ENCODE peak calls at places on chromosomes 1 and 21, in six cellular contexts. X is adrenal gland, L is GM23338, H is right atrium auricular region, R is left ventricle myocardium inferior, N is fibroblast of villous mesenchyme. A is an unnamed sample.
A peak's percentile ranks its signal among the peaks of the same experiment; 100 is the strongest.

GRCh38 chr21:32574946-32575925 is 10.1 kb downstream of the TCP10L start:
- DNase-seq in L (no peak), N (no peak), H (no peak), X (no peak), R (no peak), A (no peak)

GRCh38 chr1:8625981-8626898 is 191.2 kb downstream of the RERE start:
- DNase-seq in H (no peak), X (no peak), R (no peak), L (no peak), N (peak; percentile 99), A (peak; percentile 98)

GRCh38 chr1:220924331-220924730 is 45.1 kb downstream of the HLX start:
- DNase-seq in R (no peak), L (no peak), X (no peak), N (no peak), H (no peak), A (no peak)

GRCh38 chr21:46057111-46057709 is 40.7 kb upstream of the COL6A2 start:
- DNase-seq in X (no peak), R (no peak), H (peak; percentile 52), N (no peak), L (no peak), A (no peak)

GRCh38 chr21:38806153-38806941 is 618 bp downstream of the ETS2 start:
- DNase-seq in R (peak; percentile 53), X (no peak), N (no peak), H (no peak), L (peak; percentile 54), A (no peak)

GRCh38 chr1:232059726-232060360 is 433.3 kb downstream of the DISC1 start:
- DNase-seq in X (no peak), N (peak; percentile 6), L (no peak), H (no peak), R (no peak), A (no peak)

GRCh38 chr1:170354679-170355078 is 177.3 kb upstream of the GORAB start:
- DNase-seq in H (no peak), R (no peak), L (no peak), X (no peak), N (no peak), A (no peak)

GRCh38 chr1:110582378-110582777 is 23.8 kb downstream of the KCNA2 start:
- DNase-seq in N (no peak), L (no peak), X (no peak), H (no peak), R (no peak), A (no peak)

GRCh38 chr1:151273924-151274466 is 8.1 kb upstream of the ZNF687 start:
- DNase-seq in X (no peak), L (no peak), N (no peak), R (no peak), H (no peak), A (no peak)

GRCh38 chr1:20445956-20446355 is 40.1 kb downstream of the CAMK2N1 start:
- DNase-seq in L (no peak), R (no peak), H (no peak), N (no peak), X (no peak), A (no peak)

GRCh38 chr1:73100216-73100615 is 817.9 kb upstream of the NEGR1 start:
- DNase-seq in H (no peak), X (no peak), L (peak; percentile 56), N (no peak), R (no peak), A (no peak)

GRCh38 chr1:150875197-150876110 is 945 bp downstream of the ARNT start:
- DNase-seq in H (no peak), N (no peak), X (peak; percentile 26), L (peak; percentile 12), R (no peak), A (no peak)

GRCh38 chr1:76862447-76862846 is 4.8 kb upstream of the ST6GALNAC5 start:
- DNase-seq in R (no peak), N (peak; percentile 59), H (no peak), L (no peak), X (no peak), A (peak; percentile 42)

GRCh38 chr21:38323721-38324591 is 67.2 kb downstream of the KCNJ15 start:
- DNase-seq in N (peak; percentile 98), H (peak; percentile 40), R (no peak), L (peak; percentile 83), X (no peak), A (peak; percentile 90)

GRCh38 chr1:22712502-22713271 is 2.0 kb downstream of the EPHB2 start:
- DNase-seq in R (no peak), H (no peak), N (peak; percentile 61), L (no peak), X (no peak), A (peak; percentile 11)

GRCh38 chr1:218336353-218336752 is 8.8 kb upstream of the TGFB2 start:
- DNase-seq in H (no peak), L (no peak), R (no peak), X (no peak), N (no peak), A (peak; percentile 24)

GRCh38 chr21:17386498-17386897 is 126.3 kb upstream of the CXADR start:
- DNase-seq in R (no peak), X (no peak), H (no peak), L (peak; percentile 39), N (no peak), A (no peak)

GRCh38 chr21:26842976-26843911 is 2.0 kb downstream of the ADAMTS1 start:
- DNase-seq in L (peak; percentile 83), H (peak; percentile 97), X (peak; percentile 90), R (peak; percentile 95), N (peak; percentile 95), A (peak; percentile 98)

GRCh38 chr1:30840904-30841598 is 67.5 kb downstream of the SDC3 start:
- DNase-seq in X (peak; percentile 45), N (no peak), L (peak; percentile 32), R (peak; percentile 61), H (no peak), A (peak; percentile 63)

GRCh38 chr21:39531777-39532333 is 80.1 kb downstream of the SH3BGR start:
- DNase-seq in X (no peak), R (no peak), N (no peak), H (no peak), L (no peak), A (no peak)

GRCh38 chr1:181981821-181982220 is 79.7 kb downstream of the ZNF648 start:
- DNase-seq in N (no peak), X (no peak), H (no peak), L (no peak), R (no peak), A (no peak)

GRCh38 chr1:186985889-186986491 is 157.2 kb downstream of the PLA2G4A start:
- DNase-seq in R (no peak), L (peak; percentile 81), H (no peak), N (peak; percentile 67), X (no peak), A (peak; percentile 81)

GRCh38 chr1:243411472-243411871 is 155.6 kb downstream of the SDCCAG8 start:
- DNase-seq in L (no peak), R (no peak), N (no peak), X (no peak), H (no peak), A (no peak)

GRCh38 chr1:16010837-16011236 is 6.8 kb downstream of the SRARP start:
- DNase-seq in N (no peak), L (no peak), H (no peak), X (no peak), R (no peak), A (no peak)

GRCh38 chr1:235872270-235872669 is 5.6 kb upstream of the LYST start:
- DNase-seq in H (no peak), N (no peak), X (no peak), L (no peak), R (no peak), A (no peak)

GRCh38 chr21:27219068-27219467 is 252.2 kb upstream of the ADAMTS5 start:
- DNase-seq in R (no peak), L (no peak), H (no peak), X (no peak), N (no peak), A (peak; percentile 89)

GRCh38 chr1:64983110-64983509 is 16.8 kb upstream of the JAK1 start:
- DNase-seq in N (peak; percentile 88), X (peak; percentile 69), H (no peak), L (no peak), R (no peak), A (peak; percentile 76)

GRCh38 chr1:3923378-3924185 is 23.5 kb upstream of the C1orf174 start:
- DNase-seq in L (no peak), H (no peak), X (no peak), N (no peak), R (no peak), A (no peak)

DNA sequence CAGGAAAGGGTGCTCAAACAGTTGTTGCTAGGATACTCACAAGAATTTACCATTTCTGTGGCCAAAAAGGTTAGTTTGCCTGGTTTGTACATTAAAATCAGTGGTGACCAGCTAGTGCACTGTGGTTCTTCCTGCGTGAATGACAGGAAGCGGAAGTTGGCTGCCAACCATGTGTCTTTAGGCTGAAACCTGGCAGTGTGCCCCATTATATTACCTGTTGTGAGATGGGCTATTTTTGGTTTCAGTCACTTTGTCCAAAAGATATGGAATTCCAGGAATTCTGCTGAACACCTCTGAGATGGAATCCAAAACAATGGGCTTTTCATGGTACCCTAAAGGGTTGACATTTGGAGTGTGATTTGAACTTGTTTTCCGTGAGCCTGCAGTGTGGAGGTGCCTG is 13.6 kb downstream of the MAP3K21 start:
- DNase-seq in H (no peak), N (no peak), X (no peak), L (no peak), R (no peak), A (no peak)
- TF ChIP-seq CTCF in H (no peak), N (no peak), X (no peak), L (no peak), R (no peak), A (no peak)

DNA sequence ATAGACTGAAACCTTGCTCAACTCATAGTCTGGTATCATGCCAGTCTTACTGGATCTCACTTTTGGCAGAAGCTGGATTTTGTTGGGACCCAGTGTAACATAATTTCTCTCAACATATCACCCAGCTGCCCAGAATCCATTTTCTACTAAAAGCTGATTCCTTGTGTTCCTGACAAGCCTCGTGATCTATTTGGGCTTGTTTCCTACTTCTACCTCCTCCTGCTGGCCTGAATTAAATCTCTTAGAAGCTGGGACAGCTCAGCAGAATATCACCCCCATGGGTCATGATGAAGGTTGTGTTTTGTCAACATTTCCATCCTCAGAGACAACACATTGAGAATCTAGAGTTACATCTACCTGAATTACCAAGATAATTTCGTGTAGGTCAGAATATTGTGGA is 7.7 kb downstream of the GOLT1A start:
- DNase-seq in L (peak; percentile 24), H (no peak), N (peak; percentile 34), X (no peak), R (no peak), A (peak; percentile 49)
- TF ChIP-seq CTCF in L (no peak), H (no peak), N (peak; percentile 25), X (no peak), R (no peak), A (peak; percentile 17)

GRCh38 chr1:109075531-109076490 is at the start of gene TAF13:
- DNase-seq in N (peak; percentile 98), X (peak; percentile 95), H (peak; percentile 95), L (peak; percentile 98), R (peak; percentile 96), A (peak; percentile 97)
- TF ChIP-seq CTCF in N (peak; percentile 42), X (peak; percentile 47), H (no peak), L (peak; percentile 14), R (peak; percentile 58), A (peak; percentile 3)

GRCh38 chr1:50416150-50416527 is 7.1 kb downstream of the DMRTA2 start:
- DNase-seq in H (no peak), N (no peak), X (no peak), L (peak; percentile 78), R (no peak), A (no peak)
- TF ChIP-seq CTCF in H (no peak), N (no peak), X (no peak), L (no peak), R (no peak), A (no peak)